ENCODE peak calls at places on chromosomes 4 and X, in four cellular contexts. X, L, O and H are unnamed samples.

GRCh38 chr4:186727977-186728519 is 4.4 kb upstream of the FAT1 start:
- DNase-seq in L (peak), O (peak), X (peak), H (no peak)

GRCh38 chrX:78997870-78998558 is 52.8 kb downstream of the P2RY10 start:
- DNase-seq in X (no peak), O (peak), L (peak), H (no peak)

GRCh38 chr4:102172341-102172740 is 172.9 kb downstream of the SLC39A8 start:
- DNase-seq in X (no peak), O (no peak), L (no peak), H (no peak)

GRCh38 chr4:108149588-108150380 is 18.9 kb downstream of the LEF1 start:
- DNase-seq in L (no peak), X (no peak), O (no peak), H (no peak)

GRCh38 chr4:118772149-118773081 is 63.5 kb downstream of the SEC24D start:
- DNase-seq in X (peak), O (no peak), L (peak), H (no peak)

GRCh38 chr4:165378763-165379631 is at the start of gene CPE:
- DNase-seq in L (no peak), X (peak), O (peak), H (no peak)

GRCh38 chr4:17376205-17376604 is 135.7 kb downstream of the QDPR start:
- DNase-seq in O (no peak), L (no peak), X (no peak), H (no peak)

GRCh38 chrX:135346975-135347374 is 37.7 kb downstream of the ETDC start:
- DNase-seq in O (no peak), L (peak), X (no peak), H (no peak)

GRCh38 chr4:16667464-16667863 is 231.0 kb downstream of the LDB2 start:
- DNase-seq in O (no peak), X (no peak), L (no peak), H (no peak)

GRCh38 chrX:776061-776460 is 145.5 kb downstream of the SHOX start:
- DNase-seq in O (no peak), X (no peak), L (no peak), H (no peak)

GRCh38 chr4:1406416-1406945 is at the start of gene NKX1-1:
- DNase-seq in L (no peak), X (no peak), O (no peak), H (no peak)

GRCh38 chr4:169345207-169345788 is 74.5 kb upstream of the SH3RF1 start:
- DNase-seq in X (no peak), L (no peak), O (no peak), H (no peak)

GRCh38 chrX:14801136-14801535 is 71.7 kb downstream of the FANCB start:
- DNase-seq in O (no peak), X (no peak), L (no peak), H (no peak)

GRCh38 chrX:154603438-154604430 is 15.3 kb downstream of the CTAG1B start:
- DNase-seq in X (no peak), O (no peak), L (no peak), H (no peak)

GRCh38 chrX:27598312-27598711 is 8.2 kb downstream of the DCAF8L2 start:
- DNase-seq in O (no peak), X (peak), L (peak), H (no peak)

GRCh38 chr4:130901321-130901720 is 1805.4 kb downstream of the C4orf33 start:
- DNase-seq in O (no peak), L (no peak), X (no peak), H (no peak)

GRCh38 chrX:154717824-154718223 is 33.1 kb downstream of the GAB3 start:
- DNase-seq in X (no peak), O (no peak), L (peak), H (no peak)

GRCh38 chr4:150283689-150284088 is 205.4 kb downstream of the DCLK2 start:
- DNase-seq in X (no peak), O (no peak), L (no peak), H (no peak)

GRCh38 chr4:2805712-2806391 is 13.0 kb downstream of the SH3BP2 start:
- DNase-seq in L (no peak), X (no peak), O (no peak), H (no peak)
- TF ChIP-seq CBFB in L (no peak), X (no peak), O (no peak), H (no peak)

GRCh38 chr4:83371936-83372335 is 37.3 kb upstream of the HPSE start:
- DNase-seq in L (no peak), X (peak), O (no peak), H (no peak)
- TF ChIP-seq CBFB in L (no peak), X (no peak), O (no peak), H (no peak)

GRCh38 chr4:3405176-3405575 is 36.6 kb upstream of the HGFAC start:
- DNase-seq in X (no peak), L (no peak), O (no peak), H (no peak)

GRCh38 chr4:3403104-3403906 is 38.5 kb upstream of the HGFAC start:
- DNase-seq in L (no peak), O (no peak), X (no peak), H (no peak)

GRCh38 chr4:3404546-3404945 is 37.2 kb upstream of the HGFAC start:
- DNase-seq in O (no peak), X (no peak), L (no peak), H (no peak)

GRCh38 chr4:3401436-3402171 is 40.2 kb upstream of the HGFAC start:
- DNase-seq in O (no peak), X (no peak), L (peak), H (no peak)

DNA sequence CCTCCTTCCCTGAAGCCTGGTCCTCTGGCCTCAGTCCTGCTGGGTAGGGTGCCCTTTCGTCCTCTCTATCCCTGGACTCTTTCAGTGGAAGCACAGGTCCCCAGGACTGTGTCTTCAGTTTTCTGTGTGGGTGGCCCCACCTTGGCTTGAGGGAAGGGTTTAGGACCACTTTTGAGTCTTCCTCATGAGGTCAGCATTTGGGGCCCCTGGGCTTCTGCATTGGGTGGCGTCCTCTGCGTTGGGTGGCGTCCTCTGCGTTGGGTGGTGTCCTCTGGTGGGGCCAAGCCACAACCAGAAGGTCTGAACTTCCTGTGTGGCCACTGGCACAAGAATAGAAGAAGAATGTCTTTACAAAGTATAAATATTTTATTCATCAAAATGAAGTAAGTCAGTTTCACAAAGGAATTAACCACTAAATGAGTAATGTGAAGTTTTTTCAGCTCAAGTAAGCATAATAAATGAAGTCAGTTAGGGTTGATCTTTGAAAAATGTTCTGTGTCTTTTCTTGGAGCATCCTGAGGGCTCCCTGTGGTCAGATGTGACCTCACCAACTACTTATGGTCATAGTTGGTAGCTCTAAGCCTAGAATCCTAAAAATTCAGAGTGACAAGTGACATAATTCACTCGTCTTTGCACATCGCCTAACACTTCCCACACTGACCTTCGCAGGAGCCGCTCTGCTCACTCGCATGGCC is 39.2 kb upstream of the HGFAC start:
- DNase-seq in L (no peak), O (no peak), X (no peak), H (no peak)
- TF ChIP-seq CBFB in L (no peak), O (no peak), X (no peak), H (no peak)

DNA sequence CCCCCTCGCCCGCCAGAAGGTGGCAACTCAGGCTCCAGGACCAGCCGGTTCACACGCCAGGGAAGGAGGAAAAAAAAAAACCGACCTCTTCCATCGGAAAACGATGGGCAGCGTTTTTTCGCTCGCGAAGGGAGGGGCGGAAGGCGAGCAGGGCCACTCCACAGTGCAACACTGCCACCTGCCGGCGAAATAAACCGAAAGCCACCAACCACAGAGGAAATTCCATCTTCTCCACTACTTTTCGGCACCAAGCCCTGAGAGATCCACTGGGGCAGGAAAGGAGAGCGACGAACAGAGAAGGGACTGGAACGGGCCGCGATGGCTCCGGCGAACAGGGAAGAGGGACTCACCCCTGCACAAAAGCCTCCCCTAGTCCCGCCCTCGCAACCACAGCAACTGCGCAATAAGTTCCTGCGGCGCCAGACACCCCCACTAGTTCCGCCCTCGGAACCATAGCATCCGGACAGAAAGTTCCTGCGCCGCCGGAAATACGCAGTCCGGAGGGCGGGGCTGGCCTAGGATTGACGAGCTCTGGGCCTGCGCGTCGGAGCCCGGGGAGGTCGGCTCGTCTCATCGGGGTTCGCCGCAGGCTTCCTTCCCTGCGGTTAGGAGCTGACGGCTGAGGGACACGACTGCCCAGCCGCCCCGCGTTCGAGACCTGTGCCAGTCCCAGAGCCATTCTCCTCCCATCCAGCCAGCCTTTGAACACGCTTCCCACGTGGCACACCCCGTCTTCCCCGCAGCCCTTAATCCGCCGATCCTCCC is 23.4 kb downstream of the FAM156A start:
- DNase-seq in X (peak), O (peak), L (peak), H (peak)
- TF ChIP-seq CBFB in X (peak), O (no peak), L (no peak), H (peak)

GRCh38 chr4:148786699-148787098 is 344.5 kb upstream of the NR3C2 start:
- DNase-seq in O (no peak), L (no peak), X (no peak), H (no peak)

GRCh38 chr4:148790246-148790645 is 348.0 kb upstream of the NR3C2 start:
- DNase-seq in L (no peak), X (no peak), O (no peak), H (no peak)

GRCh38 chr4:148790691-148791090 is 348.5 kb upstream of the NR3C2 start:
- DNase-seq in X (no peak), O (no peak), L (no peak), H (no peak)

GRCh38 chr4:148787285-148787684 is 345.1 kb upstream of the NR3C2 start:
- DNase-seq in L (no peak), X (no peak), O (no peak), H (no peak)

GRCh38 chr4:148787831-148788477 is 345.7 kb upstream of the NR3C2 start:
- DNase-seq in L (no peak), O (no peak), X (no peak), H (no peak)
- TF ChIP-seq CBFB in L (no peak), O (no peak), X (no peak), H (no peak)

GRCh38 chr4:184666670-184667069 is 17.1 kb downstream of the PRIMPOL start:
- DNase-seq in L (no peak), O (no peak), X (no peak), H (no peak)

GRCh38 chr4:184671101-184671500 is 21.6 kb downstream of the PRIMPOL start:
- DNase-seq in X (no peak), O (no peak), L (no peak), H (no peak)

GRCh38 chr4:184668511-184669114 is 19.1 kb downstream of the PRIMPOL start:
- DNase-seq in X (no peak), L (no peak), O (no peak), H (no peak)

GRCh38 chr4:184668096-184668495 is 18.6 kb downstream of the PRIMPOL start:
- DNase-seq in O (no peak), X (no peak), L (no peak), H (no peak)

DNA sequence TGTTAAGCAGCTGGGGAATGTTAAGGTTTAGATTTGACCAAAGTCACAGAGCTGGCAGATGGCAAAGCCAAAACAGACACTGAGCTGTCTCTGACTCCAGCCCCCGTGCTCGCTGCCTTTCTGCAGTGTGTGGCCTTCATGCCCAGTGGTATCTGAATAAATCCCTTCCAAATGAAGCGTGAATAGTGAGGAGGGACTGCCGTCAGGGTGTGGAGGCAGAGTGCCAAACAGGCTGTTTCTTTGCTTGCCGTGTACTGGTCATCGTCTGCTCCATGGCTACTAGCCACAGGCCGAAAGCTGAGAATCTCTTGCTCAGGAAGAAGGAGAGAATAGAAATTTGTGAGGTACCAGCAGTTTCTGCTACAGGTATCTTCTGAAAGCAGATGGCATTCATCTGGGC is 19.7 kb downstream of the PRIMPOL start:
- DNase-seq in O (no peak), X (no peak), L (no peak), H (no peak)
- TF ChIP-seq CBFB in O (no peak), X (no peak), L (no peak), H (no peak)